ENCODE peak calls at places on chromosomes 5 and 9, in five cellular contexts. One of them, this sample, is unnamed.

GRCh38 chr5:142720561-142721275 is 34.8 kb upstream of the FGF1 start:
- DNase-seq in neural progenitor cell: no peak
- DNase-seq in heart left ventricle: no peak
- DNase-seq in HL-60: no peak
- DNase-seq in thyroid gland: no peak
- DNase-seq in this sample: no peak

GRCh38 chr9:71663216-71663615 is 105.1 kb downstream of the CEMIP2 start:
- DNase-seq in HL-60: no peak
- DNase-seq in heart left ventricle: no peak
- DNase-seq in neural progenitor cell: no peak
- DNase-seq in thyroid gland: no peak
- DNase-seq in this sample: peak; percentile 66

GRCh38 chr5:9774472-9775079 is 144.4 kb upstream of the TAS2R1 start:
- DNase-seq in neural progenitor cell: peak; percentile 15
- DNase-seq in HL-60: no peak
- DNase-seq in thyroid gland: peak; percentile 56
- DNase-seq in heart left ventricle: no peak
- DNase-seq in this sample: peak; percentile 13

GRCh38 chr9:13485068-13485596 is 205.6 kb upstream of the MPDZ start:
- DNase-seq in neural progenitor cell: no peak
- DNase-seq in HL-60: no peak
- DNase-seq in thyroid gland: peak; percentile 70
- DNase-seq in heart left ventricle: peak; percentile 72
- DNase-seq in this sample: no peak

GRCh38 chr9:82540175-82540574 is 522.8 kb downstream of the RASEF start:
- DNase-seq in HL-60: peak; percentile 16
- DNase-seq in thyroid gland: peak; percentile 17
- DNase-seq in heart left ventricle: no peak
- DNase-seq in neural progenitor cell: no peak
- DNase-seq in this sample: no peak

GRCh38 chr5:148909766-148910165 is 83.4 kb downstream of the ADRB2 start:
- DNase-seq in neural progenitor cell: no peak
- DNase-seq in heart left ventricle: no peak
- DNase-seq in thyroid gland: no peak
- DNase-seq in HL-60: no peak
- DNase-seq in this sample: no peak

GRCh38 chr5:90379652-90380051 is 29.9 kb downstream of the CETN3 start:
- DNase-seq in neural progenitor cell: no peak
- DNase-seq in thyroid gland: no peak
- DNase-seq in heart left ventricle: no peak
- DNase-seq in HL-60: no peak
- DNase-seq in this sample: no peak

GRCh38 chr5:59016925-59017324 is 434.1 kb downstream of the RAB3C start:
- DNase-seq in neural progenitor cell: no peak
- DNase-seq in HL-60: no peak
- DNase-seq in thyroid gland: no peak
- DNase-seq in heart left ventricle: no peak
- DNase-seq in this sample: no peak

GRCh38 chr9:33140406-33141360 is 26.5 kb downstream of the B4GALT1 start:
- DNase-seq in thyroid gland: no peak
- DNase-seq in HL-60: no peak
- DNase-seq in heart left ventricle: no peak
- DNase-seq in neural progenitor cell: no peak
- DNase-seq in this sample: peak; percentile 60

GRCh38 chr5:5585751-5586341 is 163.4 kb downstream of the ICE1 start:
- DNase-seq in heart left ventricle: no peak
- DNase-seq in HL-60: peak; percentile 33
- DNase-seq in neural progenitor cell: no peak
- DNase-seq in thyroid gland: no peak
- DNase-seq in this sample: no peak

GRCh38 chr9:35726876-35727438 is 5.0 kb downstream of the TLN1 start:
- DNase-seq in thyroid gland: peak; percentile 31
- DNase-seq in heart left ventricle: peak; percentile 51
- DNase-seq in neural progenitor cell: no peak
- DNase-seq in HL-60: peak; percentile 56
- DNase-seq in this sample: no peak

GRCh38 chr5:142748132-142748531 is 22.0 kb upstream of the ARHGAP26 start:
- DNase-seq in neural progenitor cell: no peak
- DNase-seq in thyroid gland: no peak
- DNase-seq in heart left ventricle: no peak
- DNase-seq in HL-60: no peak
- DNase-seq in this sample: no peak

GRCh38 chr9:83955985-83956287 is 24.1 kb downstream of the HNRNPK start:
- DNase-seq in heart left ventricle: no peak
- DNase-seq in HL-60: peak; percentile 88
- DNase-seq in thyroid gland: no peak
- DNase-seq in neural progenitor cell: no peak
- DNase-seq in this sample: no peak

GRCh38 chr5:134575316-134575715 is 49.8 kb downstream of the JADE2 start:
- DNase-seq in neural progenitor cell: no peak
- DNase-seq in HL-60: no peak
- DNase-seq in thyroid gland: no peak
- DNase-seq in heart left ventricle: no peak
- DNase-seq in this sample: no peak

GRCh38 chr5:150116667-150117395 is 30.5 kb upstream of the CSF1R start:
- DNase-seq in thyroid gland: no peak
- DNase-seq in neural progenitor cell: peak; percentile 1
- DNase-seq in heart left ventricle: no peak
- DNase-seq in HL-60: no peak
- DNase-seq in this sample: peak; percentile 28

GRCh38 chr5:172866802-172867748 is 33.0 kb downstream of the ERGIC1 start:
- DNase-seq in neural progenitor cell: no peak
- DNase-seq in thyroid gland: peak; percentile 83
- DNase-seq in HL-60: no peak
- DNase-seq in heart left ventricle: peak; percentile 53
- DNase-seq in this sample: peak; percentile 42

GRCh38 chr9:104586496-104587180 is 12.6 kb downstream of the OR13C5 start:
- DNase-seq in heart left ventricle: no peak
- DNase-seq in HL-60: no peak
- DNase-seq in neural progenitor cell: peak; percentile 9
- DNase-seq in thyroid gland: no peak
- DNase-seq in this sample: peak; percentile 2

GRCh38 chr9:117268847-117269452 is 145.9 kb downstream of the ASTN2 start:
- DNase-seq in heart left ventricle: no peak
- DNase-seq in thyroid gland: no peak
- DNase-seq in HL-60: no peak
- DNase-seq in neural progenitor cell: no peak
- DNase-seq in this sample: no peak

GRCh38 chr9:34375901-34376595 is 650 bp downstream of the MYORG start:
- DNase-seq in thyroid gland: peak; percentile 66
- DNase-seq in heart left ventricle: peak; percentile 62
- DNase-seq in HL-60: no peak
- DNase-seq in neural progenitor cell: peak; percentile 45
- DNase-seq in this sample: peak; percentile 57

GRCh38 chr5:177478711-177479646 is 5.5 kb upstream of the DBN1 start:
- DNase-seq in thyroid gland: peak; percentile 82
- DNase-seq in neural progenitor cell: no peak
- DNase-seq in HL-60: peak; percentile 97
- DNase-seq in heart left ventricle: peak; percentile 89
- DNase-seq in this sample: no peak

GRCh38 chr9:38443597-38443996 is 19.3 kb upstream of the IGFBPL1 start:
- DNase-seq in HL-60: no peak
- DNase-seq in neural progenitor cell: no peak
- DNase-seq in thyroid gland: no peak
- DNase-seq in heart left ventricle: no peak
- DNase-seq in this sample: no peak

GRCh38 chr9:89518466-89519392 is 20.8 kb upstream of the SEMA4D start:
- DNase-seq in neural progenitor cell: no peak
- DNase-seq in heart left ventricle: no peak
- DNase-seq in thyroid gland: no peak
- DNase-seq in HL-60: peak; percentile 55
- DNase-seq in this sample: no peak

GRCh38 chr5:180283026-180283615 is 8.8 kb downstream of the MAPK9 start:
- DNase-seq in HL-60: no peak
- DNase-seq in thyroid gland: no peak
- DNase-seq in neural progenitor cell: no peak
- DNase-seq in heart left ventricle: no peak
- DNase-seq in this sample: no peak

GRCh38 chr5:177265395-177265794 is 38.1 kb downstream of the RAB24 start:
- DNase-seq in neural progenitor cell: no peak
- DNase-seq in heart left ventricle: no peak
- DNase-seq in thyroid gland: no peak
- DNase-seq in HL-60: no peak
- DNase-seq in this sample: no peak

GRCh38 chr9:120408680-120409258 is 171.2 kb downstream of the CDK5RAP2 start:
- DNase-seq in neural progenitor cell: no peak
- DNase-seq in thyroid gland: no peak
- DNase-seq in heart left ventricle: no peak
- DNase-seq in HL-60: no peak
- DNase-seq in this sample: no peak

GRCh38 chr5:37668524-37669047 is 171.3 kb downstream of the GDNF start:
- DNase-seq in thyroid gland: peak; percentile 79
- DNase-seq in heart left ventricle: peak; percentile 59
- DNase-seq in HL-60: peak; percentile 41
- DNase-seq in neural progenitor cell: no peak
- DNase-seq in this sample: peak; percentile 88

GRCh38 chr9:69971643-69972449 is 71.8 kb upstream of the MAMDC2 start:
- DNase-seq in HL-60: peak; percentile 46
- DNase-seq in heart left ventricle: peak; percentile 63
- DNase-seq in neural progenitor cell: peak; percentile 74
- DNase-seq in thyroid gland: peak; percentile 81
- DNase-seq in this sample: peak; percentile 71

DNA sequence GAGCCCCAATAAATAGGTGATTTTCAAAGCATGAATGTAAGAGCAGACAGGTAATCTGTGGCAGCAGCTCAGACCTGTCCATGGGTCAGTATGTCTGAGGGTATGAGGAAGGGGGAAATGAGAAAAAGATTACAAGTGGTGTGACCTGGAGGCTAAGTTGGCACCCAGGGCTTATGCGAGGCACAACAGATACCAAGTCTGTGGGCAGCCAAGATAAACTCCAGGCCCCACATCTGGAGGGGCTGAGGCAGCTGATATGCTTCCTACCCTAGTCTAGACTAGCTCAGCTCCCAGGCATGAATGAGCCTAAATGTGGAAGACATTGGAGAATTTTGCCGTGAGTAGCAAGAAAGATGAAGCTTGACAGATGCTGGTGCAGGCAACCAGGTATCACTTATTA is 151.7 kb downstream of the PIK3R1 start:
- DNase-seq in neural progenitor cell: no peak
- DNase-seq in thyroid gland: no peak
- DNase-seq in HL-60: no peak
- DNase-seq in heart left ventricle: no peak
- DNase-seq in this sample: no peak
- H3K4me3 ChIP-seq in neural progenitor cell: no peak overlapping the region
- H3K4me3 ChIP-seq in thyroid gland: no peak overlapping the region
- H3K4me3 ChIP-seq in HL-60: no peak overlapping the region
- H3K4me3 ChIP-seq in heart left ventricle: no peak overlapping the region
- H3K4me3 ChIP-seq in this sample: no peak overlapping the region

GRCh38 chr9:25396828-25397227 is 281.4 kb downstream of the TUSC1 start:
- DNase-seq in heart left ventricle: no peak
- DNase-seq in thyroid gland: no peak
- DNase-seq in HL-60: no peak
- DNase-seq in neural progenitor cell: no peak
- DNase-seq in this sample: no peak

DNA sequence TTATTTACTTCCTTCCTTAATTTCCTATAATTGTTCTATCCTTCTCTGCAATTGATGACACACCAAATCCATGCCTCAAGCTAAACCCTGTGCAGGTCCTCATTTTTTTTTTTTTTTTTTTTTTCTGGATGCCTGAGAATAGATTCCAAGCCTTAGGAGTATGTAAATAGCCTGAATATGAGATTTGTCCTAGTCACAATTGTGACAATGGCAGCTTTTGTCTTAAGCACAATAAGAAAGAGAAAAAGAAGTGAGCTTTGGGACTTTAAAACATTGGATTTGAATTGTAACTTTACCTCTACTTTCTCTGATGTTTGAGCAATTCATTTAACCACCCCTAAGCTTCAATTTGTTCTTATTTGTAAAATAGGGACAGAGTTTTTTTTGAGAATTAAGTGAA is 280.5 kb downstream of the TUSC1 start:
- DNase-seq in thyroid gland: no peak
- DNase-seq in HL-60: no peak
- DNase-seq in heart left ventricle: no peak
- DNase-seq in neural progenitor cell: no peak
- DNase-seq in this sample: no peak
- H3K4me3 ChIP-seq in thyroid gland: no peak overlapping the region
- H3K4me3 ChIP-seq in HL-60: no peak overlapping the region
- H3K4me3 ChIP-seq in heart left ventricle: no peak overlapping the region
- H3K4me3 ChIP-seq in neural progenitor cell: no peak overlapping the region
- H3K4me3 ChIP-seq in this sample: no peak overlapping the region

DNA sequence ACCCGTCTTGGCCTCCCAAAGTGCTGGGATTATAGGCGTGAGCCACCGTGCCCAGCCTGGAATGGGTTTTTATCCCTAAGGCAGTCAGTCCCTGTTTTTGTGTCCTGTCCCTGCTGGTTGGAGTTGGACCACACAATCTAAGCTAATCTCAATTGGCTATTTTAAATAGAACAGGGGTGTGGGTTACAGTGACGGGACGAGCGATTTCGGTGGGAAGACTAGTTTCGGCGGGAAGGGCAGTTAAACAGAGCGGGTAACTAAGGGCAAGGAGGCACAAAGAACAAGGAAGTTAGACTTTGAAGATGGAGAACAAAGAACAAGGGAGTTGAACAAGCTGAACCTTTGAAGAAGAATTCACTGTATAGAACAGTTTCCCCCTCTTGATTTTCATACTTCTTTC is 1.4 kb downstream of the GTF3C5 start:
- DNase-seq in HL-60: peak; percentile 83
- DNase-seq in neural progenitor cell: no peak
- DNase-seq in thyroid gland: no peak
- DNase-seq in heart left ventricle: no peak
- DNase-seq in this sample: no peak
- H3K4me3 ChIP-seq in HL-60: peak overlapping the region; percentile 79
- H3K4me3 ChIP-seq in neural progenitor cell: peak overlapping the region; percentile 89
- H3K4me3 ChIP-seq in thyroid gland: no peak overlapping the region
- H3K4me3 ChIP-seq in heart left ventricle: peak overlapping the region; percentile 99
- H3K4me3 ChIP-seq in this sample: no peak overlapping the region

GRCh38 chr5:144207875-144208444 is 37.3 kb downstream of the KCTD16 start:
- DNase-seq in heart left ventricle: no peak
- DNase-seq in HL-60: no peak
- DNase-seq in neural progenitor cell: peak; percentile 31
- DNase-seq in thyroid gland: no peak
- DNase-seq in this sample: no peak
- H3K4me3 ChIP-seq in heart left ventricle: no peak overlapping the region
- H3K4me3 ChIP-seq in HL-60: no peak overlapping the region
- H3K4me3 ChIP-seq in neural progenitor cell: no peak overlapping the region
- H3K4me3 ChIP-seq in thyroid gland: no peak overlapping the region
- H3K4me3 ChIP-seq in this sample: no peak overlapping the region